ENCODE peak calls at places on chromosomes 6 and 20, in seven cellular contexts. One of them, this sample, is unnamed.

GRCh38 chr6:165695736-165696515 is 32.9 kb upstream of the PDE10A start:
- DNase-seq in CD4-positive, alpha-beta T cell: no peak
- DNase-seq in Daoy: no peak
- DNase-seq in cardiac fibroblast: no peak
- DNase-seq in fibroblast of villous mesenchyme: peak; percentile 19
- DNase-seq in iris pigment epithelial cell: no peak
- DNase-seq in cortex of kidney: no peak
- DNase-seq in this sample: no peak

GRCh38 chr20:41769650-41770049 is 151.5 kb upstream of the CHD6 start:
- DNase-seq in CD4-positive, alpha-beta T cell: no peak
- DNase-seq in Daoy: no peak
- DNase-seq in cardiac fibroblast: no peak
- DNase-seq in fibroblast of villous mesenchyme: no peak
- DNase-seq in iris pigment epithelial cell: no peak
- DNase-seq in cortex of kidney: no peak
- DNase-seq in this sample: no peak

GRCh38 chr20:12528591-12529041 is 480.2 kb upstream of the SPTLC3 start:
- DNase-seq in CD4-positive, alpha-beta T cell: no peak
- DNase-seq in Daoy: no peak
- DNase-seq in cardiac fibroblast: no peak
- DNase-seq in fibroblast of villous mesenchyme: no peak
- DNase-seq in iris pigment epithelial cell: no peak
- DNase-seq in cortex of kidney: no peak
- DNase-seq in this sample: no peak

GRCh38 chr6:48766349-48766748 is 655.4 kb upstream of the PTCHD4 start:
- DNase-seq in CD4-positive, alpha-beta T cell: no peak
- DNase-seq in Daoy: peak; percentile 25
- DNase-seq in cardiac fibroblast: peak; percentile 55
- DNase-seq in fibroblast of villous mesenchyme: no peak
- DNase-seq in iris pigment epithelial cell: peak; percentile 83
- DNase-seq in cortex of kidney: no peak
- DNase-seq in this sample: peak; percentile 4

GRCh38 chr20:61354501-61354900 is 102.4 kb downstream of the CDH4 start:
- DNase-seq in CD4-positive, alpha-beta T cell: no peak
- DNase-seq in Daoy: no peak
- DNase-seq in cardiac fibroblast: no peak
- DNase-seq in fibroblast of villous mesenchyme: no peak
- DNase-seq in iris pigment epithelial cell: no peak
- DNase-seq in cortex of kidney: no peak
- DNase-seq in this sample: no peak

GRCh38 chr6:159953091-159953581 is 15.7 kb upstream of the IGF2R start:
- DNase-seq in CD4-positive, alpha-beta T cell: no peak
- DNase-seq in Daoy: peak; percentile 62
- DNase-seq in cardiac fibroblast: peak; percentile 95
- DNase-seq in fibroblast of villous mesenchyme: peak; percentile 93
- DNase-seq in iris pigment epithelial cell: peak; percentile 95
- DNase-seq in cortex of kidney: no peak
- DNase-seq in this sample: peak; percentile 87

GRCh38 chr6:35599761-35600658 is 87.3 kb upstream of the TULP1 start:
- DNase-seq in CD4-positive, alpha-beta T cell: no peak
- DNase-seq in Daoy: no peak
- DNase-seq in cardiac fibroblast: no peak
- DNase-seq in fibroblast of villous mesenchyme: no peak
- DNase-seq in iris pigment epithelial cell: peak; percentile 69
- DNase-seq in cortex of kidney: no peak
- DNase-seq in this sample: no peak

GRCh38 chr6:9611016-9611415 is 803.9 kb downstream of the TFAP2A start:
- DNase-seq in CD4-positive, alpha-beta T cell: no peak
- DNase-seq in Daoy: no peak
- DNase-seq in cardiac fibroblast: no peak
- DNase-seq in fibroblast of villous mesenchyme: no peak
- DNase-seq in iris pigment epithelial cell: no peak
- DNase-seq in cortex of kidney: no peak
- DNase-seq in this sample: no peak

GRCh38 chr6:139147628-139148027 is 12.7 kb downstream of the HECA start:
- DNase-seq in CD4-positive, alpha-beta T cell: no peak
- DNase-seq in Daoy: no peak
- DNase-seq in cardiac fibroblast: no peak
- DNase-seq in fibroblast of villous mesenchyme: no peak
- DNase-seq in iris pigment epithelial cell: no peak
- DNase-seq in cortex of kidney: no peak
- DNase-seq in this sample: no peak

GRCh38 chr6:138787138-138787537 is 8.7 kb upstream of the ECT2L start:
- DNase-seq in CD4-positive, alpha-beta T cell: no peak
- DNase-seq in Daoy: no peak
- DNase-seq in cardiac fibroblast: no peak
- DNase-seq in fibroblast of villous mesenchyme: no peak
- DNase-seq in iris pigment epithelial cell: no peak
- DNase-seq in cortex of kidney: no peak
- DNase-seq in this sample: no peak

This sample was measured in fibroblast of gingiva.